ENCODE peak calls at places on chromosomes 1 and 21, in five cellular contexts. L is progenitor cell of endocrine pancreas; Y is CD8-positive, alpha-beta T cell; P is dorsolateral prefrontal cortex; T is WTC11. O is an unnamed sample.
A peak's percentile ranks its signal among the peaks of the same experiment; 100 is the strongest.

GRCh38 chr1:47563206-47563605 is 125.4 kb downstream of the FOXD2 start:
- DNase-seq in L (no peak), Y (no peak), P (no peak), T (no peak), O (no peak)

GRCh38 chr1:64543831-64544230 is 73.9 kb downstream of the CACHD1 start:
- DNase-seq in L (no peak), Y (no peak), P (no peak), T (no peak), O (no peak)

GRCh38 chr21:35932232-35932911 is 128.0 kb downstream of the SETD4 start:
- DNase-seq in L (no peak), Y (no peak), P (no peak), T (no peak), O (peak; percentile 89)

GRCh38 chr1:157091668-157092273 is 7.8 kb downstream of the ETV3L start:
- DNase-seq in L (no peak), Y (no peak), P (peak; percentile 28), T (no peak), O (no peak)

GRCh38 chr1:195686764-195687163 is 921.5 kb downstream of the KCNT2 start:
- DNase-seq in L (no peak), Y (no peak), P (no peak), T (no peak), O (no peak)

GRCh38 chr1:44347280-44347679 is 7.8 kb downstream of the ERI3 start:
- DNase-seq in L (no peak), Y (no peak), P (no peak), T (no peak), O (no peak)

GRCh38 chr1:118250232-118250631 is 65.2 kb upstream of the SPAG17 start:
- DNase-seq in L (no peak), Y (no peak), P (no peak), T (no peak), O (no peak)

GRCh38 chr1:206589206-206589605 is 23.1 kb downstream of the EIF2D start:
- DNase-seq in L (no peak), Y (no peak), P (no peak), T (no peak), O (no peak)

GRCh38 chr1:207948536-207949250 is 37.8 kb upstream of the CD34 start:
- DNase-seq in L (no peak), Y (no peak), P (no peak), T (no peak), O (no peak)

GRCh38 chr1:197213193-197213592 is 54.9 kb upstream of the CRB1 start:
- DNase-seq in L (no peak), Y (no peak), P (no peak), T (no peak), O (no peak)

GRCh38 chr1:156975084-156975483 is 54.7 kb downstream of the LRRC71 start:
- DNase-seq in L (no peak), Y (no peak), P (no peak), T (no peak), O (no peak)

GRCh38 chr1:51265618-51266017 is 29.5 kb downstream of the RNF11 start:
- DNase-seq in L (no peak), Y (no peak), P (no peak), T (no peak), O (no peak)

GRCh38 chr1:89980605-89981004 is 14.3 kb upstream of the ZNF326 start:
- DNase-seq in L (no peak), Y (no peak), P (no peak), T (no peak), O (no peak)

GRCh38 chr1:110089561-110090275 is 19.2 kb upstream of the ALX3 start:
- DNase-seq in L (no peak), Y (no peak), P (no peak), T (no peak), O (no peak)

GRCh38 chr1:60503216-60503615 is 429.6 kb upstream of the C1orf87 start:
- DNase-seq in L (no peak), Y (no peak), P (no peak), T (no peak), O (no peak)

GRCh38 chr1:186626533-186626932 is 53.7 kb downstream of the PTGS2 start:
- DNase-seq in L (no peak), Y (no peak), P (no peak), T (no peak), O (no peak)

GRCh38 chr21:44428281-44428942 is 26.9 kb upstream of the LRRC3 start:
- DNase-seq in L (peak; percentile 9), Y (no peak), P (peak; percentile 7), T (peak; percentile 78), O (no peak)

GRCh38 chr1:1390675-1391074 is 8.5 kb downstream of the CCNL2 start:
- DNase-seq in L (no peak), Y (no peak), P (no peak), T (no peak), O (no peak)

GRCh38 chr1:214432247-214432646 is 119.2 kb downstream of the PTPN14 start:
- DNase-seq in L (no peak), Y (no peak), P (no peak), T (no peak), O (no peak)

DNA sequence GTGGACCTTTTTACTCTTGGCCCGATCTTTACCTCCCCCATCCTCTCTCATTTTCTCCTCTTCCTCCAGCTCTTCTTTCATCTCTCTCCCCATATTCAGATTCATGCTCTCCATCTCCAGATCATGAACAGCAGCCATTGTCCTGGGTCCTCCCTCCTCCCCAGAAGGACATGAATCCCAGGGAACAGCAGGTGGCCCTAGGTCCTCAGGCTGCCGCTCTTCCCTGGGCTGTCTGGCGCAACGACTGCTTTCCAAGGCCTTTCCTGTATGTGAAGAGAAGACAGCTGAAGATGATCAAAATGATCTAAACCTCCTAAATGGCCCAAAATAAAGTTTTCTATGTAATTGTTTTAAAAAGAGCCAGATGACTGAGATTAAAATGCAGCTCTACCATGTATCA is 22.6 kb downstream of the RHBDL2 start:
- DNase-seq in L (no peak), Y (no peak), P (peak; percentile 69), T (no peak), O (no peak)
- TF ChIP-seq CTCF in L (no peak), Y (no peak), P (peak; percentile 53), T (no peak), O (no peak)

DNA sequence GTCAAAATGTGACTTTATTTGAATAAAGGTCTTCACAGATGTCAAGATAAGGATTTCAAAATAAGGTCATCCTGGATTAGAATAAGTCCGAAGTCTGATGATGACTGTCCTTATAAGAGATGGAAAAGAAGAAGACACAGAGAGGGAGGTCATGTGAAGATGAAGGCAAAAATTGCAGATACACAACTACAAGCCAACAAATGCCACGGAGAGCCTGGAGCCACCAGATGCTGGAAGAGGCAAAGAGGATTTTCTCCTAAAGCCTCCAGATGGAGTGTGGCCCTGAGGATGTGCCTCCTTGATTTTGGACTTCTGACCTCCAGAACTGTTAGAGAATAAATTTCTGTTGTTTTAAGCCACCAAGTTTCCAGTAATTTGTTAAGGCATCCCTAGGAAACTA is 31.2 kb downstream of the SLAMF1 start:
- DNase-seq in L (no peak), Y (no peak), P (no peak), T (no peak), O (no peak)
- TF ChIP-seq CTCF in L (no peak), Y (no peak), P (no peak), T (no peak), O (no peak)

GRCh38 chr1:16900771-16901170 is 5.0 kb downstream of the RNU1-2 start:
- DNase-seq in L (no peak), Y (no peak), P (no peak), T (no peak), O (no peak)
- TF ChIP-seq CTCF in L (peak; percentile 11), Y (no peak), P (no peak), T (no peak), O (peak; percentile 36)

DNA sequence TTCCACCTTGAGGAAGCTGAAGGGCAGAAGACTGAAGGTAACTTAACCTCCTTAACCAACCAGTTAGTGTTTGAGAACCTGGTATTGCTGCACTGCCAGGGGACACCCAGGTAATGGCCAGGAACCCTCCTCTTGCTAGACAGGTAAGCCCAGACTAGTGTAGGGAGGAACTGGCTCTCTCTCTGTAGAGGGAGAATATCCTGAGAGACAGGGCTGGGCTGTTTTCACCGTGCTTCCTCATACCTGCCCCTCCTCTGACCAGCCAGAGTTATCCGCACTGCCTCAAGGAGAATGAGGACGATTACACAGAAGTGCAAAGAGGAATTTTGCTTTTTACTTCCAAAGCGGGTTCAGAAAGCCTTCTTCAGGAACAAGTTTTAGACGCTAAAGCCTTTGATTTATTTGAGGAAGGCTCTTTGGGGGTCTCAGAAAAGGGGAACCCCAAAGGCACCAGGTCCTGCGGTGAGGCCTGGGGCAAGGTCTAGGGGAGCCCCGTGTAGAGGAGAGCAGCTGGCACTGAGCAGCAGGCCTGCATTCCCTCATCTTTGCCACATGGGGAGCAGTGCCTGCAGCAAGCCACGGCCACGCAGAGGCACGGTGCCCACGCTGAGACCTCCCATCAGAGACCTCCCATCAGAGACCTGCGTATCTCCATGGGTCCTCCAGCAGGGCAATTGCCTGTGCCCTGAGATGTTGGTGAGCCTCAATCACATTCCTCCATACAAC is 13.5 kb downstream of the GNG4 start:
- DNase-seq in L (no peak), Y (no peak), P (peak; percentile 10), T (no peak), O (no peak)
- TF ChIP-seq CTCF in L (no peak), Y (no peak), P (no peak), T (no peak), O (no peak)

GRCh38 chr1:112805155-112805853 is 90.2 kb upstream of the PPM1J start:
- DNase-seq in L (no peak), Y (no peak), P (no peak), T (no peak), O (no peak)
- TF ChIP-seq CTCF in L (no peak), Y (no peak), P (no peak), T (no peak), O (no peak)

DNA sequence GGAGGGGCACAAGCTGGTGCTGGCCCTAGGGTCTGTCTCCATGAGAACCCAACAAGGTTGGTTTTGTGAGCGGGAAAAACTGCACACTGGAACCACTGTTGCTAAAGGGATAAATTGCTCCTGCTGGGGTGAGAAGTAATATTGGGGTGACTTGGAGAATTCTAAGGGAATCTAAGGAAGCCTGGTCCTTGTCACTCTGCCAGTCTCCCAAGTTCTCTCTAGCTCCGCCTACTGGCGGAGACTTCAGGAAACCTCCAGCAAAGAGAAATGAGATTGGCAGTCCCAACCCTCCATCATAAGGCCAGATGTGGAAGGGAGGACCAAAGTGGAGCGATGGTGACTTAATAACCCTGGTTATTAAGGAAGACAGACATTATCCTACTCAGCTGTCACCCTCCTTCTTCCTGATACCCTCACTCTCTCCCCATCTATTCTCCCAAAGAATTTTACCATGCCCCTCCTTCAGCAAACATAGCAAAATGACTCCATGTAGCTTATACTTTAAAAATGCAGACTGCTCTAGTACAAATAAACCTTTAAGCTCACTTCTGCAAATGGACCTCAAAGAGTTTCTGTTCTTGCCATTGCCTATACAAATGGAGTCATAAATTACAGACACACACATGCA is 2.7 kb downstream of the LCE1F start:
- DNase-seq in L (no peak), Y (no peak), P (no peak), T (no peak), O (no peak)
- TF ChIP-seq CTCF in L (no peak), Y (no peak), P (no peak), T (no peak), O (peak; percentile 14)

GRCh38 chr21:30831194-30831765 is 1.7 kb upstream of the KRTAP7-1 start:
- DNase-seq in L (no peak), Y (no peak), P (no peak), T (peak; percentile 72), O (no peak)
- TF ChIP-seq CTCF in L (peak; percentile 62), Y (peak; percentile 63), P (peak; percentile 19), T (peak; percentile 86), O (peak; percentile 76)

O was measured in CD14-positive monocyte.